ENCODE peak calls at places on chromosomes 3 and 15, in eight cellular contexts. G is keratinocyte, Y is HFF-Myc, X is HS-27A, H is SK-N-SH, B is AG04450, L is NCI-H1436, K is AG08395. R is an unnamed sample.
A peak's percentile ranks its signal among the peaks of the same experiment; 100 is the strongest.

GRCh38 chr3:38573111-38573510 is 76.4 kb downstream of the SCN5A start:
- DNase-seq in G (no peak), Y (no peak), X (no peak), H (no peak), B (no peak), L (no peak), K (no peak), R (no peak)

GRCh38 chr3:10173926-10174435 is 9.3 kb downstream of the IRAK2 start:
- DNase-seq in G (no peak), Y (peak; percentile 60), X (peak; percentile 69), H (no peak), B (peak; percentile 93), L (no peak), K (peak; percentile 93), R (no peak)

GRCh38 chr15:68312701-68313204 is 35.2 kb downstream of the FEM1B start:
- DNase-seq in G (no peak), Y (no peak), X (no peak), H (peak; percentile 9), B (no peak), L (no peak), K (no peak), R (no peak)

GRCh38 chr3:49711489-49711888 is 8.0 kb downstream of the AMIGO3 start:
- DNase-seq in G (no peak), Y (no peak), X (no peak), H (no peak), B (no peak), L (no peak), K (no peak), R (no peak)

GRCh38 chr15:40793216-40793989 is 13.5 kb upstream of the ZFYVE19 start:
- DNase-seq in G (no peak), Y (peak; percentile 81), X (peak; percentile 78), H (no peak), B (peak; percentile 91), L (no peak), K (peak; percentile 60), R (no peak)

GRCh38 chr3:10941972-10942371 is 50.6 kb upstream of the SLC6A1 start:
- DNase-seq in G (no peak), Y (no peak), X (no peak), H (no peak), B (no peak), L (no peak), K (no peak), R (no peak)

GRCh38 chr15:90030376-90030775 is 29.3 kb downstream of the ZNF710 start:
- DNase-seq in G (no peak), Y (no peak), X (no peak), H (no peak), B (no peak), L (no peak), K (no peak), R (no peak)

GRCh38 chr3:88812576-88812975 is 294.8 kb upstream of the EPHA3 start:
- DNase-seq in G (no peak), Y (no peak), X (no peak), H (no peak), B (no peak), L (no peak), K (no peak), R (no peak)

GRCh38 chr3:168341965-168342719 is 246.4 kb upstream of the GOLIM4 start:
- DNase-seq in G (no peak), Y (no peak), X (no peak), H (no peak), B (no peak), L (no peak), K (no peak), R (no peak)

GRCh38 chr3:42982645-42983412 is 3.7 kb downstream of the GASK1A start:
- DNase-seq in G (no peak), Y (no peak), X (no peak), H (no peak), B (no peak), L (no peak), K (no peak), R (no peak)